ENCODE peak calls at places on chromosomes 11 and 22, in five cellular contexts. L is MCF 10A, X is amniotic stem cell, Y is ELR, I is HT1080. A is an unnamed sample.

GRCh38 chr11:134235399-134235798 is 10.9 kb downstream of the VPS26B start:
- DNase-seq in L (no peak), X (no peak), Y (no peak), I (no peak), A (no peak)

GRCh38 chr22:20615533-20616450 is 108.4 kb downstream of the MED15 start:
- DNase-seq in L (no peak), X (no peak), Y (no peak), I (no peak), A (no peak)

GRCh38 chr11:130819561-130819960 is 96.7 kb downstream of the SNX19 start:
- DNase-seq in L (no peak), X (no peak), Y (no peak), I (no peak), A (no peak)

GRCh38 chr11:94820480-94820879 is 52.3 kb downstream of the AMOTL1 start:
- DNase-seq in L (no peak), X (no peak), Y (no peak), I (no peak), A (no peak)

GRCh38 chr11:38274031-38274430 is 1676.0 kb upstream of the RAG2 start:
- DNase-seq in L (peak; percentile 57), X (no peak), Y (no peak), I (no peak), A (no peak)

GRCh38 chr11:112016765-112017356 is 8.3 kb upstream of the DLAT start:
- DNase-seq in L (peak; percentile 76), X (no peak), Y (peak; percentile 39), I (no peak), A (no peak)

GRCh38 chr11:64888761-64889511 is 10.5 kb upstream of the EHD1 start:
- DNase-seq in L (no peak), X (no peak), Y (no peak), I (no peak), A (no peak)

GRCh38 chr11:103112364-103112763 is 3.1 kb downstream of the DYNC2H1 start:
- DNase-seq in L (no peak), X (no peak), Y (no peak), I (no peak), A (no peak)

GRCh38 chr11:66055021-66055420 is 2.9 kb downstream of the SF3B2 start:
- DNase-seq in L (no peak), X (no peak), Y (no peak), I (no peak), A (no peak)

GRCh38 chr22:17213976-17214375 is 5.3 kb downstream of the ADA2 start:
- DNase-seq in L (peak; percentile 47), X (no peak), Y (peak; percentile 26), I (no peak), A (no peak)

GRCh38 chr11:19242184-19242932 is 1.6 kb upstream of the E2F8 start:
- DNase-seq in L (no peak), X (no peak), Y (peak; percentile 6), I (no peak), A (no peak)

GRCh38 chr22:41367039-41367679 is 14.6 kb upstream of the TEF start:
- DNase-seq in L (peak; percentile 93), X (peak; percentile 54), Y (peak; percentile 81), I (peak; percentile 85), A (peak; percentile 96)

GRCh38 chr22:35648066-35649025 is at the start of gene APOL6:
- DNase-seq in L (peak; percentile 82), X (no peak), Y (peak; percentile 81), I (peak; percentile 58), A (peak; percentile 10)

GRCh38 chr11:9066432-9066925 is 24.9 kb downstream of the SCUBE2 start:
- DNase-seq in L (no peak), X (no peak), Y (no peak), I (no peak), A (no peak)

GRCh38 chr11:33725496-33725895 is 10.7 kb downstream of the CD59 start:
- DNase-seq in L (no peak), X (no peak), Y (no peak), I (no peak), A (no peak)

GRCh38 chr11:33742249-33742851 is 6.1 kb upstream of the CD59 start:
- DNase-seq in L (peak; percentile 37), X (no peak), Y (peak; percentile 65), I (no peak), A (no peak)

GRCh38 chr11:110160016-110160415 is 66.8 kb downstream of the ZC3H12C start:
- DNase-seq in L (no peak), X (no peak), Y (peak; percentile 74), I (peak; percentile 36), A (no peak)

GRCh38 chr22:46102159-46102558 is 48.2 kb upstream of the PPARA start:
- DNase-seq in L (no peak), X (no peak), Y (no peak), I (no peak), A (no peak)

GRCh38 chr11:57301711-57302423 is 22.9 kb downstream of the TNKS1BP1 start:
- DNase-seq in L (no peak), X (no peak), Y (no peak), I (no peak), A (no peak)

GRCh38 chr11:66863428-66864125 is 6.7 kb downstream of the LRFN4 start:
- DNase-seq in L (no peak), X (no peak), Y (no peak), I (no peak), A (no peak)

GRCh38 chr11:2675540-2675939 is 24.3 kb downstream of the KCNQ1OT1 start:
- DNase-seq in L (no peak), X (no peak), Y (no peak), I (no peak), A (no peak)

GRCh38 chr11:2328656-2329354 is 27.0 kb downstream of the TSPAN32 start:
- DNase-seq in L (no peak), X (no peak), Y (no peak), I (no peak), A (no peak)

GRCh38 chr22:50701428-50702154 is 29.0 kb downstream of the SHANK3 start:
- DNase-seq in L (no peak), X (no peak), Y (no peak), I (no peak), A (no peak)

GRCh38 chr11:35967042-35967441 is 23.2 kb downstream of the LDLRAD3 start:
- DNase-seq in L (no peak), X (no peak), Y (no peak), I (no peak), A (no peak)

GRCh38 chr11:72985645-72986044 is 156.5 kb downstream of the FCHSD2 start:
- DNase-seq in L (no peak), X (no peak), Y (no peak), I (no peak), A (no peak)

GRCh38 chr11:31806944-31807790 is 4.0 kb downstream of the PAX6 start:
- DNase-seq in L (no peak), X (no peak), Y (no peak), I (no peak), A (no peak)

GRCh38 chr11:117663826-117664225 is 133.2 kb downstream of the DSCAML1 start:
- DNase-seq in L (no peak), X (no peak), Y (no peak), I (no peak), A (peak; percentile 35)

GRCh38 chr11:57644748-57645715 is 4.7 kb downstream of the YPEL4 start:
- DNase-seq in L (peak; percentile 83), X (no peak), Y (peak; percentile 81), I (peak; percentile 57), A (peak; percentile 67)

GRCh38 chr11:110425751-110426545 is 3.8 kb upstream of the FDX1 start:
- DNase-seq in L (peak; percentile 82), X (no peak), Y (peak; percentile 87), I (peak; percentile 44), A (no peak)

GRCh38 chr22:30160926-30161546 is 80.8 kb downstream of the HORMAD2 start:
- DNase-seq in L (no peak), X (no peak), Y (no peak), I (no peak), A (no peak)

GRCh38 chr11:81112718-81113117 is 1620.9 kb downstream of the FAM181B start:
- DNase-seq in L (no peak), X (no peak), Y (no peak), I (peak; percentile 17), A (no peak)

GRCh38 chr11:17699157-17700114 is 19.9 kb upstream of the MYOD1 start:
- DNase-seq in L (peak; percentile 4), X (no peak), Y (no peak), I (peak; percentile 57), A (no peak)

GRCh38 chr11:2261436-2262230 is 8.8 kb downstream of the ASCL2 start:
- DNase-seq in L (no peak), X (no peak), Y (no peak), I (no peak), A (no peak)

GRCh38 chr22:42844756-42845155 is 12.3 kb downstream of the ARFGAP3 start:
- DNase-seq in L (peak; percentile 78), X (no peak), Y (peak; percentile 92), I (no peak), A (no peak)

GRCh38 chr11:10305262-10305963 is 540 bp downstream of the ADM start:
- DNase-seq in L (peak; percentile 61), X (no peak), Y (peak; percentile 60), I (no peak), A (no peak)

GRCh38 chr11:120517390-120518315 is 6.1 kb downstream of the GRIK4 start:
- DNase-seq in L (no peak), X (no peak), Y (peak; percentile 60), I (peak; percentile 79), A (no peak)

GRCh38 chr11:48087974-48088681 is 107.8 kb downstream of the PTPRJ start:
- DNase-seq in L (no peak), X (no peak), Y (no peak), I (no peak), A (no peak)

GRCh38 chr11:124612045-124612444 is 817 bp downstream of the PANX3 start:
- DNase-seq in L (no peak), X (no peak), Y (no peak), I (no peak), A (no peak)

GRCh38 chr11:131109256-131109655 is 193.0 kb upstream of the SNX19 start:
- DNase-seq in L (no peak), X (peak; percentile 33), Y (peak; percentile 81), I (peak; percentile 74), A (no peak)